ENCODE peak calls at places on chromosomes 2 and 18, in eight cellular contexts. C is IMR-90; S is stimulated activated naive CD8-positive, alpha-beta T cell treated with anti-CD3 and anti-CD28 coated beads, Interleukin-15, Interleukin-2, amounts not matched to agents 100 U/mL and 50 U/mL, for 24 hours; E is effector memory CD8-positive, alpha-beta T cell; Z is T-cell; B is RKO; Y is RCC 7860; D is T1000. W is an unnamed sample.

GRCh38 chr2:144666032-144666431 is 146.1 kb upstream of the ZEB2 start:
- DNase-seq in D (no peak), B (no peak), Y (no peak), E (no peak), Z (no peak), C (peak), S (no peak), W (no peak)

GRCh38 chr2:222296911-222297599 is 1.7 kb downstream of the PAX3 start:
- DNase-seq in S (no peak), Y (no peak), B (no peak), C (no peak), D (no peak), Z (no peak), E (no peak), W (no peak)

GRCh38 chr2:183035954-183036669 is 2.1 kb downstream of the NCKAP1 start:
- DNase-seq in E (no peak), Z (no peak), Y (no peak), S (no peak), B (peak), C (no peak), D (no peak), W (peak)

GRCh38 chr2:163604941-163605555 is 130.8 kb downstream of the FIGN start:
- DNase-seq in S (no peak), Y (peak), Z (no peak), E (no peak), B (no peak), D (no peak), C (peak), W (no peak)

GRCh38 chr2:173596226-173596625 is 241.6 kb downstream of the CDCA7 start:
- DNase-seq in C (peak), Y (no peak), Z (no peak), S (no peak), D (no peak), B (no peak), E (no peak), W (no peak)

GRCh38 chr2:20631617-20632307 is 19.1 kb downstream of the HS1BP3 start:
- DNase-seq in Z (no peak), E (no peak), C (no peak), D (no peak), Y (no peak), S (no peak), B (no peak), W (no peak)

GRCh38 chr2:180268006-180268405 is 260.9 kb upstream of the CWC22 start:
- DNase-seq in C (peak), S (no peak), Z (no peak), Y (no peak), E (no peak), B (no peak), D (no peak), W (no peak)

GRCh38 chr18:58263733-58264469 is 219.9 kb downstream of the NEDD4L start:
- DNase-seq in C (peak), S (no peak), E (no peak), Z (no peak), D (no peak), Y (no peak), B (peak), W (no peak)

GRCh38 chr2:216504376-216504762 is 5.7 kb downstream of the RPL37A start:
- DNase-seq in D (no peak), E (no peak), C (no peak), Z (no peak), B (no peak), Y (no peak), S (no peak), W (no peak)

GRCh38 chr2:142857247-142858154 is 20.0 kb upstream of the KYNU start:
- DNase-seq in D (no peak), C (peak), S (no peak), E (no peak), Z (no peak), B (no peak), Y (no peak), W (no peak)

GRCh38 chr2:149733936-149734685 is 146.5 kb upstream of the MMADHC start:
- DNase-seq in Y (peak), E (no peak), D (no peak), C (peak), Z (no peak), B (no peak), S (no peak), W (no peak)

GRCh38 chr2:84840306-84840705 is 40.6 kb downstream of the TRABD2A start:
- DNase-seq in C (peak), S (no peak), E (no peak), Z (no peak), Y (no peak), B (no peak), D (no peak), W (peak)

GRCh38 chr2:174952607-174953006 is 52.6 kb downstream of the CHN1 start:
- DNase-seq in C (peak), B (no peak), S (no peak), Y (no peak), E (no peak), D (no peak), Z (no peak), W (no peak)

GRCh38 chr2:72629062-72629461 is 196.8 kb downstream of the EXOC6B start:
- DNase-seq in S (no peak), Y (no peak), E (no peak), D (no peak), Z (no peak), B (no peak), C (peak), W (no peak)

GRCh38 chr2:236644502-236644911 is 74.9 kb downstream of the ACKR3 start:
- DNase-seq in Z (no peak), C (no peak), S (no peak), B (no peak), E (no peak), Y (no peak), D (no peak), W (no peak)

GRCh38 chr2:20617892-20618467 is 32.9 kb downstream of the HS1BP3 start:
- DNase-seq in S (no peak), C (peak), Z (no peak), B (peak), E (no peak), Y (peak), D (peak), W (no peak)

GRCh38 chr2:120865656-120866055 is 130.0 kb downstream of the GLI2 start:
- DNase-seq in E (no peak), Z (no peak), D (no peak), S (no peak), Y (no peak), C (no peak), B (no peak), W (no peak)

GRCh38 chr2:176934869-176935415 is 277.7 kb upstream of the HNRNPA3 start:
- DNase-seq in C (no peak), D (no peak), B (no peak), S (no peak), Y (no peak), Z (no peak), E (no peak), W (no peak)

GRCh38 chr2:176072292-176072669 is 11.5 kb downstream of the EVX2 start:
- DNase-seq in E (no peak), S (no peak), C (no peak), D (no peak), Y (no peak), Z (no peak), B (no peak), W (no peak)

GRCh38 chr2:73987109-73987947 is 2.6 kb downstream of the TET3 start:
- DNase-seq in B (peak), Z (no peak), E (no peak), S (peak), C (peak), D (no peak), Y (no peak), W (peak)

GRCh38 chr2:136023416-136023815 is 38.0 kb upstream of the DARS1 start:
- DNase-seq in Y (no peak), E (no peak), S (no peak), Z (no peak), C (no peak), D (no peak), B (no peak), W (no peak)